ENCODE peak calls at places on chromosomes 3 and 15, in nine cellular contexts. R is HepG2, L is A549, Q is GM12878, I is suprapubic skin, Y is transverse colon, P is stomach, T is tibial nerve, B is sigmoid colon. V is an unnamed sample.

GRCh38 chr3:14633819-14634424 is 17.6 kb upstream of the CCDC174 start:
- DNase-seq in R (peak; percentile 53), L (peak; percentile 83), Q (peak; percentile 17), I (no peak), Y (peak; percentile 53), P (peak; percentile 74), T (no peak), B (no peak), V (peak; percentile 34)

GRCh38 chr3:194204793-194205065 is 68.8 kb downstream of the HES1 start:
- DNase-seq in R (no peak), L (no peak), Q (no peak), I (no peak), Y (no peak), P (no peak), T (no peak), B (peak; percentile 44), V (no peak)

GRCh38 chr3:169299129-169299528 is 364.4 kb downstream of the MECOM start:
- DNase-seq in R (no peak), L (no peak), Q (no peak), I (no peak), Y (peak; percentile 84), P (no peak), T (no peak), B (no peak), V (no peak)

GRCh38 chr3:89740881-89741177 is 633.4 kb downstream of the EPHA3 start:
- DNase-seq in R (no peak), L (no peak), Q (no peak), I (no peak), Y (no peak), P (no peak), T (no peak), B (no peak), V (no peak)

GRCh38 chr15:35465763-35466162 is 80.2 kb downstream of the DPH6 start:
- DNase-seq in R (no peak), L (no peak), Q (no peak), I (no peak), Y (no peak), P (no peak), T (no peak), B (no peak), V (no peak)

GRCh38 chr3:195020921-195021320 is 250.0 kb downstream of the XXYLT1 start:
- DNase-seq in R (no peak), L (no peak), Q (no peak), I (no peak), Y (no peak), P (no peak), T (no peak), B (peak; percentile 4), V (no peak)

GRCh38 chr3:126098391-126098858 is 14.5 kb upstream of the SLC41A3 start:
- DNase-seq in R (no peak), L (no peak), Q (no peak), I (no peak), Y (no peak), P (no peak), T (no peak), B (peak; percentile 50), V (no peak)

GRCh38 chr3:195098741-195099525 is 172.0 kb downstream of the XXYLT1 start:
- DNase-seq in R (no peak), L (no peak), Q (no peak), I (peak; percentile 41), Y (no peak), P (no peak), T (no peak), B (no peak), V (no peak)

GRCh38 chr3:155946178-155946577 is 75.7 kb downstream of the GMPS start:
- DNase-seq in R (peak; percentile 20), L (peak; percentile 32), Q (no peak), I (no peak), Y (no peak), P (no peak), T (no peak), B (no peak), V (no peak)

GRCh38 chr3:178895178-178895789 is 176.3 kb downstream of the ZMAT3 start:
- DNase-seq in R (no peak), L (no peak), Q (no peak), I (no peak), Y (no peak), P (no peak), T (no peak), B (no peak), V (no peak)

GRCh38 chr3:197002701-197003454 is 26.7 kb downstream of the MELTF start:
- DNase-seq in R (peak; percentile 30), L (peak; percentile 64), Q (no peak), I (peak; percentile 81), Y (peak; percentile 91), P (peak; percentile 92), T (peak; percentile 45), B (peak; percentile 85), V (peak; percentile 78)

GRCh38 chr3:38111696-38112377 is 25.1 kb downstream of the ACAA1 start:
- DNase-seq in R (no peak), L (no peak), Q (no peak), I (peak; percentile 51), Y (no peak), P (peak; percentile 25), T (no peak), B (peak; percentile 55), V (no peak)

GRCh38 chr3:10164546-10165393 is at the start of gene IRAK2:
- DNase-seq in R (peak; percentile 35), L (peak; percentile 67), Q (no peak), I (peak; percentile 87), Y (peak; percentile 80), P (peak; percentile 78), T (peak; percentile 61), B (peak; percentile 90), V (peak; percentile 72)

GRCh38 chr15:63476229-63476632 is 28.2 kb upstream of the USP3 start:
- DNase-seq in R (peak; percentile 85), L (peak; percentile 98), Q (no peak), I (no peak), Y (no peak), P (no peak), T (no peak), B (no peak), V (no peak)

GRCh38 chr15:41153733-41154132 is 37.7 kb upstream of the INO80 start:
- DNase-seq in R (no peak), L (no peak), Q (no peak), I (no peak), Y (no peak), P (no peak), T (no peak), B (no peak), V (no peak)

GRCh38 chr3:193830791-193831191 is 237.8 kb downstream of the OPA1 start:
- DNase-seq in R (no peak), L (no peak), Q (no peak), I (peak; percentile 79), Y (no peak), P (no peak), T (no peak), B (no peak), V (no peak)

GRCh38 chr3:186481526-186481925 is 62.7 kb downstream of the CRYGS start:
- DNase-seq in R (no peak), L (no peak), Q (no peak), I (no peak), Y (no peak), P (no peak), T (no peak), B (no peak), V (no peak)

GRCh38 chr3:12638105-12638504 is 25.8 kb downstream of the RAF1 start:
- DNase-seq in R (no peak), L (no peak), Q (no peak), I (no peak), Y (no peak), P (no peak), T (no peak), B (no peak), V (no peak)

GRCh38 chr3:38614091-38614490 is 35.4 kb downstream of the SCN5A start:
- DNase-seq in R (no peak), L (no peak), Q (no peak), I (peak; percentile 21), Y (no peak), P (no peak), T (no peak), B (peak; percentile 55), V (no peak)

GRCh38 chr15:48119277-48119676 is 1.5 kb upstream of the SLC24A5 start:
- DNase-seq in R (no peak), L (no peak), Q (no peak), I (no peak), Y (no peak), P (no peak), T (no peak), B (no peak), V (no peak)
- TF ChIP-seq EP300 in R (no peak), L (no peak), Q (no peak), I (no peak), Y (no peak), P (no peak), T (no peak), B (no peak), V (no peak)

GRCh38 chr3:104916971-104917370 is 449.7 kb upstream of the ALCAM start:
- DNase-seq in R (no peak), L (no peak), Q (no peak), I (no peak), Y (no peak), P (no peak), T (no peak), B (no peak), V (no peak)
- TF ChIP-seq POLR2A in R (no peak), L (no peak), Q (no peak), I (no peak), Y (no peak), P (no peak), T (no peak), B (no peak), V (no peak)

GRCh38 chr3:152264378-152264777 is 4.4 kb upstream of the MBNL1 start:
- DNase-seq in R (no peak), L (no peak), Q (no peak), I (no peak), Y (no peak), P (no peak), T (no peak), B (no peak), V (no peak)
- TF ChIP-seq EP300 in R (no peak), L (no peak), Q (no peak), I (no peak), Y (no peak), P (no peak), T (no peak), B (no peak), V (no peak)

GRCh38 chr3:114014211-114014610 is 42.1 kb downstream of the CCDC191 start:
- DNase-seq in R (no peak), L (no peak), Q (no peak), I (no peak), Y (no peak), P (no peak), T (no peak), B (no peak), V (no peak)
- TF ChIP-seq POLR2A in R (no peak), L (no peak), Q (no peak), I (no peak), Y (no peak), P (no peak), T (no peak), B (no peak), V (no peak)

GRCh38 chr3:117150628-117151027 is 441.0 kb downstream of the TUSC7 start:
- DNase-seq in R (no peak), L (peak; percentile 14), Q (no peak), I (no peak), Y (no peak), P (no peak), T (no peak), B (no peak), V (no peak)
- TF ChIP-seq EP300 in R (no peak), L (no peak), Q (no peak), I (no peak), Y (no peak), P (no peak), T (no peak), B (no peak), V (no peak)

V was measured in ovary.